ENCODE peak calls at places on chromosomes 2 and 18, in eight cellular contexts. I is right cardiac atrium; R is psoas muscle; H is SK-N-SH; B is CD8-positive, alpha-beta T cell; M is gastrocnemius medialis; Z is GM12878; Q is body of pancreas. N is an unnamed sample. For H3K9me3, the result is how much of the 10 kb centered on the place peaks cover.

GRCh38 chr2:142825861-142826260 is 51.6 kb upstream of the KYNU start:
- DNase-seq in I (no peak), R (no peak), H (no peak), B (no peak), M (no peak), Z (no peak), Q (no peak), N (no peak)

GRCh38 chr2:10404324-10405143 is 43.6 kb downstream of the ODC1 start:
- DNase-seq in I (no peak), R (peak), H (peak), B (no peak), M (no peak), Z (no peak), Q (no peak), N (no peak)

GRCh38 chr2:226558418-226558817 is 241.2 kb downstream of the IRS1 start:
- DNase-seq in I (no peak), R (no peak), H (no peak), B (no peak), M (no peak), Z (no peak), Q (no peak), N (no peak)

GRCh38 chr2:14297906-14298305 is 334.6 kb upstream of the LRATD1 start:
- DNase-seq in I (no peak), R (no peak), H (no peak), B (no peak), M (no peak), Z (no peak), Q (no peak), N (no peak)

GRCh38 chr2:42879913-42880737 is 87.7 kb upstream of the HAAO start:
- DNase-seq in I (peak), R (no peak), H (no peak), B (no peak), M (no peak), Z (no peak), Q (peak), N (no peak)

GRCh38 chr18:60663060-60663989 is 290.8 kb upstream of the MC4R start:
- DNase-seq in I (no peak), R (no peak), H (no peak), B (no peak), M (no peak), Z (no peak), Q (no peak), N (no peak)

GRCh38 chr2:226669905-226670304 is 129.7 kb downstream of the IRS1 start:
- DNase-seq in I (no peak), R (no peak), H (no peak), B (no peak), M (no peak), Z (no peak), Q (no peak), N (no peak)

GRCh38 chr2:2326053-2326452 is 5.0 kb downstream of the MYT1L start:
- DNase-seq in I (no peak), R (no peak), H (no peak), B (no peak), M (no peak), Z (no peak), Q (no peak), N (no peak)

GRCh38 chr2:200274116-200275075 is 32.1 kb upstream of the SPATS2L start:
- DNase-seq in I (no peak), R (no peak), H (no peak), B (no peak), M (no peak), Z (peak), Q (no peak), N (no peak)

GRCh38 chr2:178513876-178514275 is 33.6 kb downstream of the PLEKHA3 start:
- DNase-seq in I (no peak), R (no peak), H (no peak), B (no peak), M (no peak), Z (no peak), Q (no peak), N (no peak)

GRCh38 chr18:34223164-34223892 is 1.4 kb downstream of the NOL4 start:
- DNase-seq in I (no peak), R (no peak), H (peak), B (no peak), M (no peak), Z (no peak), Q (peak), N (no peak)

GRCh38 chr2:74919827-74920226 is 38.6 kb upstream of the POLE4 start:
- DNase-seq in I (peak), R (peak), H (peak), B (peak), M (no peak), Z (no peak), Q (peak), N (peak)

GRCh38 chr2:76985387-76986136 is 536.6 kb downstream of the LRRTM4 start:
- DNase-seq in I (no peak), R (no peak), H (no peak), B (no peak), M (no peak), Z (no peak), Q (no peak), N (no peak)

GRCh38 chr18:34023471-34023870 is 201.2 kb downstream of the NOL4 start:
- DNase-seq in I (no peak), R (no peak), H (no peak), B (no peak), M (no peak), Z (no peak), Q (no peak), N (no peak)

GRCh38 chr2:207530160-207531023 is 630 bp downstream of the CREB1 start:
- DNase-seq in I (peak), R (peak), H (peak), B (peak), M (peak), Z (no peak), Q (peak), N (peak)

GRCh38 chr2:6474368-6475140 is 391.2 kb downstream of the CMPK2 start:
- DNase-seq in I (no peak), R (no peak), H (no peak), B (no peak), M (no peak), Z (peak), Q (no peak), N (no peak)

GRCh38 chr2:170817247-170817998 is 736 bp downstream of the GAD1 start:
- DNase-seq in I (no peak), R (no peak), H (peak), B (no peak), M (no peak), Z (no peak), Q (no peak), N (no peak)

GRCh38 chr2:17536416-17536815 is 4.1 kb upstream of the VSNL1 start:
- DNase-seq in I (no peak), R (no peak), H (no peak), B (no peak), M (no peak), Z (no peak), Q (no peak), N (no peak)

GRCh38 chr18:60543646-60544045 is 171.1 kb upstream of the MC4R start:
- DNase-seq in I (no peak), R (no peak), H (no peak), B (no peak), M (no peak), Z (no peak), Q (no peak), N (no peak)

GRCh38 chr18:22163432-22163831 is 6.0 kb upstream of the GATA6 start:
- DNase-seq in I (no peak), R (no peak), H (no peak), B (no peak), M (no peak), Z (no peak), Q (no peak), N (no peak)

GRCh38 chr18:23302852-23303527 is 150.1 kb upstream of the RIOK3 start:
- DNase-seq in I (no peak), R (no peak), H (no peak), B (no peak), M (no peak), Z (no peak), Q (no peak), N (no peak)

GRCh38 chr18:58860747-58861224 is 3.9 kb upstream of the ZNF532 start:
- DNase-seq in I (no peak), R (no peak), H (no peak), B (no peak), M (no peak), Z (no peak), Q (no peak), N (no peak)

GRCh38 chr2:184611221-184612085 is 13.1 kb downstream of the ZNF804A start:
- DNase-seq in I (no peak), R (no peak), H (peak), B (no peak), M (no peak), Z (no peak), Q (no peak), N (no peak)

GRCh38 chr2:241223211-241224067 is 35.0 kb downstream of the ANO7 start:
- DNase-seq in I (peak), R (peak), H (no peak), B (no peak), M (no peak), Z (no peak), Q (no peak), N (no peak)

GRCh38 chr2:99480390-99480789 is 9.4 kb downstream of the REV1 start:
- DNase-seq in I (no peak), R (no peak), H (no peak), B (no peak), M (no peak), Z (no peak), Q (no peak), N (no peak)

GRCh38 chr18:58362027-58362575 is 266.8 kb downstream of the ALPK2 start:
- DNase-seq in I (peak), R (peak), H (no peak), B (no peak), M (no peak), Z (no peak), Q (no peak), N (no peak)

GRCh38 chr2:224145751-224146355 is 106.8 kb upstream of the SERPINE2 start:
- DNase-seq in I (peak), R (peak), H (no peak), B (no peak), M (no peak), Z (no peak), Q (no peak), N (no peak)

GRCh38 chr2:164028764-164029534 is 293.1 kb upstream of the FIGN start:
- DNase-seq in I (no peak), R (no peak), H (no peak), B (no peak), M (no peak), Z (no peak), Q (no peak), N (no peak)

GRCh38 chr2:231037731-231038482 is 584 bp downstream of the C2orf72 start:
- DNase-seq in I (no peak), R (no peak), H (peak), B (no peak), M (no peak), Z (no peak), Q (peak), N (no peak)

GRCh38 chr2:36441816-36442215 is 86.2 kb downstream of the CRIM1 start:
- DNase-seq in I (no peak), R (no peak), H (no peak), B (no peak), M (no peak), Z (no peak), Q (no peak), N (no peak)

GRCh38 chr2:59885536-59885935 is 667.9 kb downstream of the BCL11A start:
- DNase-seq in I (no peak), R (no peak), H (no peak), B (peak), M (no peak), Z (no peak), Q (peak), N (no peak)

GRCh38 chr2:19630921-19631320 is 270.9 kb downstream of the TTC32 start:
- DNase-seq in I (no peak), R (no peak), H (no peak), B (no peak), M (no peak), Z (no peak), Q (no peak), N (no peak)

GRCh38 chr2:233679176-233679575 is 2.5 kb upstream of the UGT1A7 start:
- DNase-seq in I (no peak), R (no peak), H (no peak), B (no peak), M (no peak), Z (no peak), Q (no peak), N (no peak)

GRCh38 chr18:46250084-46250811 is 146.1 kb downstream of the HAUS1 start:
- DNase-seq in I (no peak), R (no peak), H (peak), B (peak), M (no peak), Z (peak), Q (peak), N (no peak)

GRCh38 chr2:15560404-15560987 is 638 bp downstream of the NBAS start:
- DNase-seq in I (no peak), R (no peak), H (peak), B (no peak), M (no peak), Z (no peak), Q (peak), N (no peak)

GRCh38 chr2:128404709-128405466 is 86.2 kb upstream of the HS6ST1 start:
- DNase-seq in I (no peak), R (no peak), H (peak), B (no peak), M (no peak), Z (no peak), Q (no peak), N (peak)

GRCh38 chr2:128405467-128405900 is 86.8 kb upstream of the HS6ST1 start:
- DNase-seq in I (no peak), R (no peak), H (no peak), B (no peak), M (no peak), Z (no peak), Q (no peak), N (peak)

GRCh38 chr2:128405981-128406601 is 87.4 kb upstream of the HS6ST1 start:
- DNase-seq in I (no peak), R (no peak), H (peak), B (no peak), M (no peak), Z (no peak), Q (no peak), N (peak)

GRCh38 chr2:128402921-128403670 is 84.4 kb upstream of the HS6ST1 start:
- DNase-seq in I (no peak), R (no peak), H (peak), B (no peak), M (no peak), Z (no peak), Q (no peak), N (peak)

DNA sequence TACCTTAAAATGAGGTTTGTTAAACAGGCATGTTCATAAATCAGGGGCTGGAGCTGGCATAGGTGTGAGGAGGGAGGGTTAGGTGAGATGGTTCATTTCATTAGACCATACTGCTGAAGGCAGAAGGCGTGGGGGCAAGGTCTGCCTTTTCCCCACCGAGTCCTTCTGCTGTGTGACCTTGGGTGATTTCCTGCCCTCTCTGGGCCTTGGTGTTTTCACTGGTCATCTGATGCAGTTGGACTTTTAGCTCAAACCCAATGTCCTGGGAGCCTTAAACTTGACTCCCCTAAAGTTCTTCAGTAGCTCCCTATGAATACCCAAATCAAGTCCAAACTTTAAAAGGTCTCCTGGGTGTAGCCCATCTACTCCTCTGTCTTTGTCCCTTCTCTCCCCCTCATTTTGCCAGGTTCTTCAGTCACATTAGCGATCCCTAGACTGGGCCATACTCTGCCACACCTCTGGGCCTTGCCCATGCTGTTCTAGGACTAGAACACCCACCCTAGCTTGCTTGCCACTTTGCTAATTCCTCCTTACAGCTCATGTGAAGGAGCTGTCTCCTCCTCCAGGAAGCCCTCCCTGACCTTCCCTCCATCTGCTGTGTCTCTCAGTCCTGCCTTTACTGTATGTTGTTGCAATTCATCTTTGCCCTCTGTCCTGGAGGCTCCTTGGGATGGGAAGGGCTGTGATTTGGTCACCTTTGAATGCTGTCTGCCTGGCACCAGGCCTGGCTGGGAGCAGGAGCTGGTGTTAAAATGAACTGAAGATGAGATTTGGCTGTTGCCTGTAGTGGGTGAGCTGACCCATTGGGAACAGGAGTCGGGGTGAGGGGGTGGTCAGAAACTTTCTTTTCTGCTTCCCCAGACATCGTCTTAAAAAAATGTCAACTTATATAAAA is 85.4 kb upstream of the HS6ST1 start:
- DNase-seq in I (no peak), R (no peak), H (no peak), B (no peak), M (no peak), Z (no peak), Q (no peak), N (peak)
- H3K9me3 ChIP-seq in I (under half), R (under half), H (under half), B (under half), M (under half), Z (under half), Q (under half), N (under half)

GRCh38 chr18:77096936-77097886 is 35.4 kb downstream of the MBP start:
- DNase-seq in I (no peak), R (no peak), H (no peak), B (no peak), M (no peak), Z (no peak), Q (no peak), N (no peak)
- H3K4me3 ChIP-seq in I (no peak), R (no peak), H (no peak), B (no peak), M (no peak), Z (no peak), Q (no peak), N (no peak)

GRCh38 chr18:25621682-25622081 is 269.7 kb upstream of the ZNF521 start:
- DNase-seq in I (no peak), R (no peak), H (no peak), B (no peak), M (no peak), Z (no peak), Q (no peak), N (no peak)

GRCh38 chr18:25621144-25621543 is 269.2 kb upstream of the ZNF521 start:
- DNase-seq in I (no peak), R (no peak), H (no peak), B (no peak), M (no peak), Z (no peak), Q (no peak), N (no peak)
- H3K9me3 ChIP-seq in I (under half), R (under half), H (under half), B (under half), M (under half), Z (under half), Q (under half), N (under half)

GRCh38 chr18:62784338-62784965 is 69.1 kb downstream of the PHLPP1 start:
- DNase-seq in I (no peak), R (no peak), H (no peak), B (no peak), M (no peak), Z (no peak), Q (no peak), N (no peak)
- H3K4me3 ChIP-seq in I (no peak), R (no peak), H (no peak), B (no peak), M (no peak), Z (peak), Q (no peak), N (no peak)

DNA sequence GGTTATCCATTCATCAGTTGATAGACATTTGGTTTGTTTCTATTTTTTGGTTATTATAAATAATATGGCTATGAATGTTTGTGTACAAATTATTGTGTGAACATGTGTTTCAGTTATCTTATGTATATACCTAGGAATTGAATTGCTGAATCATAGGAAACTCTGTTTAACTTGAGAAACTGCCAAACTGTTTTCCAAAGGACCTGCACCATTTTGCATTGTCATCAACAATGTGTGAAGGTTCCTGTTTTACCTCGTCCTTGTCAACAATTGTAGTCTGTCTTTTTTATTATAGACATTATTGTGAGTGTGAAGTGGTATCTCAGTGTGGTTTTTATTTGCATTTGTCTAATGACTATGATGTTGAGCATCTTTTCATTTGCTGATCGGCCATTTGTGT is 17.1 kb downstream of the PDK1 start:
- DNase-seq in I (no peak), R (no peak), H (no peak), B (no peak), M (no peak), Z (no peak), Q (no peak), N (no peak)
- H3K9me3 ChIP-seq in I (under half), R (under half), H (under half), B (under half), M (under half), Z (under half), Q (under half), N (under half)

GRCh38 chr2:136785215-136785614 is 19.9 kb downstream of the THSD7B start:
- DNase-seq in I (no peak), R (no peak), H (no peak), B (no peak), M (no peak), Z (no peak), Q (no peak), N (no peak)
- H3K4me3 ChIP-seq in I (no peak), R (no peak), H (no peak), B (no peak), M (no peak), Z (no peak), Q (no peak), N (no peak)

GRCh38 chr2:219661955-219662395 is 34.5 kb downstream of the SLC4A3 start:
- DNase-seq in I (no peak), R (no peak), H (no peak), B (no peak), M (no peak), Z (no peak), Q (no peak), N (no peak)

GRCh38 chr2:219656523-219656922 is 29.1 kb downstream of the SLC4A3 start:
- DNase-seq in I (no peak), R (no peak), H (no peak), B (no peak), M (no peak), Z (no peak), Q (no peak), N (no peak)

GRCh38 chr2:219661197-219661954 is 33.9 kb downstream of the SLC4A3 start:
- DNase-seq in I (no peak), R (no peak), H (no peak), B (no peak), M (no peak), Z (peak), Q (no peak), N (no peak)

GRCh38 chr2:219658447-219658846 is 31.0 kb downstream of the SLC4A3 start:
- DNase-seq in I (no peak), R (no peak), H (no peak), B (no peak), M (no peak), Z (no peak), Q (no peak), N (no peak)

GRCh38 chr2:219658861-219659260 is 31.4 kb downstream of the SLC4A3 start:
- DNase-seq in I (no peak), R (no peak), H (no peak), B (no peak), M (no peak), Z (no peak), Q (no peak), N (no peak)
- H3K9me3 ChIP-seq in I (under half), R (under half), H (under half), B (under half), M (under half), Z (under half), Q (under half), N (under half)

DNA sequence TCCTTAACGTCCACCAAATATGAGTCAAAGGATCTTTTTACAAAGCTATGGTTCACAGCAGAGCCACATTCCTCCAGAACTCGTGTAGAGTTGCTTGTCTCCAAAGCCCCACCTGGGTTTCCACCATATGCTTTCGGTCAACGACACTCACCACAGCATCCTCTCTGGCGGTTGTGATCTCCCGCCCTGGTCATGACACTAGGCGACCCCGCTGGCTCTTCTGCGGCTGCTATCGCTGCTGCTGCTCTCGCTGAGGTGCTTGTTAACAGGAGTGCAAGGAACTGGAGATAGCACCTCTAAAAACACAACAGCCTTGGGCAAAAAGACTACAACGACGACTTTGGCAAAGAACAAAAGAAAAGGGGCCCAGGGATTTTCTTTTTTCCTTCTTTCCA is 322 bp downstream of the SLC40A1 start:
- DNase-seq in I (peak), R (peak), H (peak), B (no peak), M (no peak), Z (no peak), Q (peak), N (peak)
- H3K4me3 ChIP-seq in I (peak), R (peak), H (peak), B (peak), M (peak), Z (peak), Q (peak), N (peak)